ENCODE peak calls at places on chromosomes 6 and 20, in five cellular contexts. L, U, A, R and X are unnamed samples.

GRCh38 chr6:167441653-167442644 is 117.1 kb downstream of the TTLL2 start:
- DNase-seq in A (no peak), R (no peak), L (no peak), U (no peak), X (no peak)

GRCh38 chr6:79257381-79258205 is 23.1 kb upstream of the HMGN3 start:
- DNase-seq in A (no peak), L (no peak), R (peak; percentile 66), U (no peak), X (no peak)

GRCh38 chr20:62702886-62703852 is 5.5 kb upstream of the NTSR1 start:
- DNase-seq in A (no peak), R (peak; percentile 94), L (no peak), U (peak; percentile 77), X (no peak)

GRCh38 chr6:7256785-7257184 is 56.2 kb downstream of the SSR1 start:
- DNase-seq in U (no peak), L (no peak), A (no peak), R (no peak), X (no peak)

GRCh38 chr20:25056601-25057233 is 1.2 kb downstream of the ACSS1 start:
- DNase-seq in L (no peak), U (no peak), R (no peak), A (no peak), X (no peak)

GRCh38 chr6:16622193-16622592 is 139.1 kb downstream of the ATXN1 start:
- DNase-seq in A (no peak), R (no peak), L (no peak), U (no peak), X (no peak)

GRCh38 chr6:3749390-3749978 is 2.0 kb downstream of the PXDC1 start:
- DNase-seq in A (no peak), L (no peak), U (no peak), R (no peak), X (no peak)

GRCh38 chr6:41199427-41200246 is 1.3 kb downstream of the TREML2 start:
- DNase-seq in R (no peak), A (peak; percentile 83), L (no peak), U (no peak), X (no peak)

GRCh38 chr6:162882817-162883481 is 155.2 kb downstream of the PACRG start:
- DNase-seq in L (no peak), U (no peak), A (no peak), R (no peak), X (no peak)

DNA sequence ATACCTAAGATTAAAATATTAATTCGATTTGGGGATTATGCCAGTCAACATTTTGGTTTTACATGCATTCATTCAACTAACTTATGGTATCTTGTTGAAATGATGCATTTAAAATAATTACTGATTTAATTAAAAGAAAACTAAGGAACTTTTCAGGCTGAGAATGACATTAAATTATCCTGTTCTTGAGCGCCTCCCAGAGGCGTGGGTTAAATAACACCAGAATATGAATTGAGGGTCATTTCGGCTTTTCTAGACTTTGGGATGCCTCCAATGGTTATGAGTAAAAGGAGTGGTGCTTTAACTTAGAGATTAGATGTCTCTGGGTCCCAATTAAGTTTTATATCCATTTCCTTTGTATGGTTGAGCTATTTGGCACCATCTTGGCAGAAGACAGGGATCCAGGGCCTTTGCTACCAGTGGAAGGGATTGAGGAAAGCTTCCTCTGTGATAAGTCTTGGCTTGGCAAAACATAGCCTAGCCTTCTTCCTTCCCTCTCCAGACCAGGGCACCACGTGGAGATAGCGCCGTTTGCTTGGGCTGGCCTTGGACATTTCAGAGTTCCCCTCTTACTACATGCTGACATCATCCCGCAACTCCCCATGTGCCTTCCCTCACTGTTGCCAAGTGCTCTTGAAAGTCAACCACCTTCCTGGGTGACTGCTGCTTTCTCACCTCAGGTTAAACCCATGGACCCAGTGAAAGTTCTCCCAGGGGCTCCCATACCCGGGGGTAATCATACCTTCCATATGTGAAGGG is 28.7 kb downstream of the GNAS start:
- DNase-seq in U (no peak), L (peak; percentile 29), A (no peak), R (no peak), X (no peak)
- TF ChIP-seq CTCF in U (peak; percentile 29), L (peak; percentile 49), A (no peak), R (peak; percentile 34), X (no peak)

GRCh38 chr6:17987576-17988421 is at the start of gene KIF13A:
- DNase-seq in U (peak; percentile 49), R (peak; percentile 59), L (peak; percentile 78), A (peak; percentile 72), X (peak; percentile 48)
- TF ChIP-seq CTCF in U (peak; percentile 11), R (peak; percentile 41), L (peak; percentile 57), A (peak; percentile 11), X (no peak)

DNA sequence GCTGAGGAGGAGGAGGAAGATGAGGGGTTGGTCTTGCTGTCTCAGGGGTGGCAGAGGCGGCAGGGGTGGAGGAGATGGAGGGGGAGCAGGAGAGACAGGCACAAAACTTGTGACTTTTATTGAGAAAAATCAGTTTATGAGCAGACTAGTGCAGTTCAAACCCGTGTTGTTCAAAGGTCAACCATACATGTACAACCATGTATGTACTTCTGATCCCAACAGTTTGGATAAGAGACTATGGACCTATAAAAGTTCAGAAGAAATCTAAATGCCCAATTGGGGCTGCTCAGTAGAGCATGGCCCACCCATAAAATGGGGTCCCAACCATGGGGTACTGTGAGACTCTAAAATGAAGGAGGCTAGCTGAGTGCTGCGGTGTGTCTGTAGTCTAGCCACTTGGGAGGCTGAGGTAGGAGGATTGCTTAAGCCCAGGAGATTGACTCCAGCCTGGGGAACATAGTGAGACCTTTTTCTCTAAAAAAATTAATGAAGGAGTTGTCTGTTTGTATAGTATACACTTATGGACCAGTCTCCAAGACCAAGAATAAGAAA is 7.6 kb upstream of the SLC22A7 start:
- DNase-seq in L (no peak), A (no peak), R (no peak), U (no peak), X (no peak)
- TF ChIP-seq CTCF in L (no peak), A (no peak), R (no peak), U (no peak), X (no peak)

DNA sequence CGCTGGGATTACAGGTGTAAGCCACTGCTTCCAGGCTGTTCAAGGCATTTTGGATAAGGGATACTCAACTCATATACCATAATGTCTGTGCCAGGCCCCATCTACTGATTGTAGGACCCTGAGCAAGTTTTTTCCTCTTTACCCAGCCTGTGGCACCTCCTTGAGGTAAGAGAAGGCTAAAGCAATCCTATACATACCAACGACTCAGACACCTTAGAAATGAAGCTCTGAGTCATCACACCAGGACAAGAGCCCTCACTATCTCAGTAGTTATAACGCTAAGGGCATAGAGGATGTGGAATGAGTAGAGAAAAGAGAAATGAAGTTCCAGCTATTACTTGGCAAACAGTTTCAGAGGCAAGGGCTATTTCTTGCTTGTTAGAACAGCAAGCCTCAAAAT is 16.9 kb downstream of the NDRG3 start:
- DNase-seq in L (no peak), A (peak; percentile 42), U (peak; percentile 34), R (peak; percentile 56), X (no peak)
- TF ChIP-seq CTCF in L (peak; percentile 26), A (peak; percentile 23), U (no peak), R (peak; percentile 35), X (no peak)

DNA sequence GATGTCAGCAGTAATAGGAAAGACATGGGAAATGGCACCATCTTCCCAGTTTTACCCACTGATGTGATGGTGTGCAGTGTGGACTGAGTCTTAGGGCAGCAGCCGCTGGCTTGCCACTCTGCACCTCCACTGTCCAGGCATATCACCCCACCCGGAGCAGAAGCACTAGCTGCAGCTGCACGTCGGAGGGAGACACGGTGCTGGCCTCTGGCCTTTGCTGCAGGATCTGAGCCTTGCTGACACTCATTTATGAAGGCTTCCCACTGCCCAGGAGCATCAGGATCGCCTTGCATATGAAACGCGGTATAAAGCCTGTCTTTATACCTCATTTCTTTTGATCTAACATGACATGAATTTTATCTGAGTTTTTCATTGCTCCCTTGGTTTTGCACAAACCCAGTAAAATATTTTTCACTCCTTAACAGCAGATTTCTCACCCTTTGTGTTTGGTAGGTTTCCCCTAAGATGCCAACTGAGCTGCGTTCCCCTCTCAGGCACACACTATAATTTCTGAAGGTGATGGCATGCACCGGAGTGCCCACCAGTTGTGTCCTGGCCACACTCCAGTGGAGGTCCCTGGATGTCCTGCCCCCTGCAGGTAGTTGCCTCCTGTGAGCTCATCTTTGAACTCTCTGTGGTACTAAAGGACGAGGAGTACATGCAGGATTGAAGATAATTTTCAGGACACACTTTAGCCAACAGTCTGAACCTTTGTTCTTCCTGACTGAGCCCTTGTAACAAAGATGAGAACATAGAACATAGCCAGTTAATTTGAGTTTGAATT is 8.9 kb upstream of the EXOC2 start:
- DNase-seq in A (no peak), R (no peak), L (no peak), U (no peak), X (no peak)
- TF ChIP-seq CTCF in A (peak; percentile 8), R (no peak), L (peak; percentile 34), U (no peak), X (no peak)

GRCh38 chr20:60037120-60037499 is 78.9 kb downstream of the CDH26 start:
- DNase-seq in R (peak; percentile 59), U (peak; percentile 32), A (no peak), L (no peak), X (no peak)
- TF ChIP-seq CTCF in R (peak; percentile 51), U (no peak), A (no peak), L (peak; percentile 30), X (no peak)

GRCh38 chr20:59240006-59240405 is 60.4 kb upstream of the EDN3 start:
- DNase-seq in L (no peak), A (no peak), R (no peak), U (no peak), X (no peak)
- TF ChIP-seq CTCF in L (no peak), A (no peak), R (no peak), U (no peak), X (no peak)

DNA sequence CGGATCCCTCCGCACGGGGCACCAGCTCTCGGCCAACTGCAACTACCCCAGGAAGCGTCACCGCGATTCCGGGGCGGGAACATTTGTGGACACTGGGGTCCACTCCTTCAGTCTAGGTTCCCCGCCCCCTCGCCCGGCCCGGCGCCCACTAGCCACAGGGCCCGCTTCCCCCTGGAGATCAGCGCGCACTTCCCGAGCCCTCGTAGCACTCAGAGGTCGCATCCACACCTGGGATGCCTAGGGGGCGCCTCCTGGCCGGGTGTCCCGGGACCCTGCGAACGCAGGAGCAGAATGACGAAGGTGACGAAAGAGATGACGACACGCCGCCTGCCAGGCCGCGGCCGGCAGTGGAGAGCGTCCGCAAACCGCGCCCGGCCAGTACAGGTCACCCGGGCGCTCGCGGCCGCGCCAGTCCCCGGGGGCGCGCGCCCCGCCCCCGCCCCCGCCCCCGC is 309 bp upstream of the AIG1 start:
- DNase-seq in U (peak; percentile 87), A (peak; percentile 89), R (peak; percentile 81), L (peak; percentile 79), X (peak; percentile 47)
- TF ChIP-seq CTCF in U (peak; percentile 13), A (peak; percentile 15), R (no peak), L (peak; percentile 33), X (no peak)

GRCh38 chr6:117840541-117840983 is 66.5 kb upstream of the SLC35F1 start:
- DNase-seq in U (peak; percentile 53), A (peak; percentile 54), L (no peak), R (peak; percentile 36), X (no peak)
- TF ChIP-seq CTCF in U (peak; percentile 38), A (peak; percentile 23), L (peak; percentile 85), R (peak; percentile 48), X (peak; percentile 60)